ENCODE peak calls at places on chromosome 7, in seven cellular contexts. W, F, P, J, V, A and K are unnamed samples. For H3K4me1, the result is how much of the 10 kb centered on the place peaks cover.

GRCh38 chr7:794207-794606 is 38.1 kb upstream of the SUN1 start:
- DNase-seq in W (no peak), F (no peak), P (no peak), J (no peak), V (no peak), A (no peak), K (no peak)

GRCh38 chr7:12949060-12950045 is 261.9 kb downstream of the ARL4A start:
- DNase-seq in W (no peak), F (no peak), P (peak), J (no peak), V (peak), A (no peak), K (no peak)

GRCh38 chr7:50560865-50561351 is 4.3 kb downstream of the DDC start:
- DNase-seq in W (no peak), F (no peak), P (no peak), J (no peak), V (no peak), A (no peak), K (no peak)

GRCh38 chr7:135194494-135195095 is 16.7 kb downstream of the WDR91 start:
- DNase-seq in W (no peak), F (no peak), P (peak), J (no peak), V (no peak), A (no peak), K (no peak)

GRCh38 chr7:101690061-101690460 is 61.0 kb upstream of the MYL10 start:
- DNase-seq in W (no peak), F (no peak), P (peak), J (peak), V (no peak), A (no peak), K (no peak)

GRCh38 chr7:152035807-152036206 is 10.3 kb downstream of the GALNT11 start:
- DNase-seq in W (no peak), F (no peak), P (no peak), J (no peak), V (no peak), A (no peak), K (no peak)

GRCh38 chr7:50687575-50688261 is 95.0 kb downstream of the GRB10 start:
- DNase-seq in W (no peak), F (no peak), P (peak), J (no peak), V (no peak), A (no peak), K (no peak)

GRCh38 chr7:35596061-35596460 is 98.9 kb downstream of the HERPUD2 start:
- DNase-seq in W (no peak), F (no peak), P (peak), J (no peak), V (peak), A (no peak), K (no peak)

GRCh38 chr7:41383596-41383995 is 319.3 kb downstream of the INHBA start:
- DNase-seq in W (no peak), F (no peak), P (peak), J (no peak), V (no peak), A (no peak), K (no peak)

GRCh38 chr7:50665403-50666123 is 100.4 kb upstream of the DDC start:
- DNase-seq in W (no peak), F (no peak), P (peak), J (no peak), V (no peak), A (no peak), K (no peak)

GRCh38 chr7:143376396-143376795 is 4.7 kb upstream of the ZYX start:
- DNase-seq in W (no peak), F (no peak), P (no peak), J (no peak), V (no peak), A (no peak), K (peak)

GRCh38 chr7:151415375-151416112 is 5.7 kb upstream of the WDR86 start:
- DNase-seq in W (no peak), F (no peak), P (no peak), J (no peak), V (no peak), A (no peak), K (peak)

GRCh38 chr7:148830897-148831692 is 53.0 kb downstream of the EZH2 start:
- DNase-seq in W (no peak), F (no peak), P (no peak), J (no peak), V (no peak), A (no peak), K (no peak)

GRCh38 chr7:140230862-140231778 is 54.3 kb upstream of the KDM7A start:
- DNase-seq in W (peak), F (peak), P (peak), J (peak), V (peak), A (peak), K (peak)

GRCh38 chr7:2892571-2892970 is 48.5 kb upstream of the GNA12 start:
- DNase-seq in W (no peak), F (no peak), P (no peak), J (no peak), V (no peak), A (no peak), K (no peak)

GRCh38 chr7:36607206-36607515 is 117.1 kb downstream of the AOAH start:
- DNase-seq in W (no peak), F (no peak), P (no peak), J (no peak), V (no peak), A (no peak), K (no peak)

GRCh38 chr7:98681951-98682350 is 64.9 kb downstream of the NPTX2 start:
- DNase-seq in W (no peak), F (no peak), P (no peak), J (no peak), V (no peak), A (no peak), K (no peak)

GRCh38 chr7:16395121-16395520 is 26.2 kb downstream of the CRPPA start:
- DNase-seq in W (no peak), F (no peak), P (no peak), J (no peak), V (no peak), A (no peak), K (no peak)

GRCh38 chr7:4948402-4948801 is 10.6 kb downstream of the MMD2 start:
- DNase-seq in W (no peak), F (no peak), P (no peak), J (no peak), V (no peak), A (no peak), K (no peak)

GRCh38 chr7:56125831-56126230 is 9.6 kb upstream of the NUPR2 start:
- DNase-seq in W (no peak), F (no peak), P (no peak), J (no peak), V (no peak), A (no peak), K (no peak)

GRCh38 chr7:151491859-151492258 is 27.8 kb downstream of the RHEB start:
- DNase-seq in W (peak), F (no peak), P (peak), J (no peak), V (no peak), A (no peak), K (no peak)

GRCh38 chr7:151035024-151035717 is 6.9 kb downstream of the ABCB8 start:
- DNase-seq in W (no peak), F (no peak), P (no peak), J (peak), V (no peak), A (no peak), K (no peak)

GRCh38 chr7:2796358-2797352 is 47.5 kb downstream of the GNA12 start:
- DNase-seq in W (no peak), F (no peak), P (peak), J (peak), V (peak), A (no peak), K (no peak)

GRCh38 chr7:150451097-150451793 is 815 bp downstream of the GIMAP8 start:
- DNase-seq in W (no peak), F (peak), P (no peak), J (peak), V (peak), A (no peak), K (no peak)

GRCh38 chr7:105849122-105849855 is 27.1 kb downstream of the ATXN7L1 start:
- DNase-seq in W (peak), F (peak), P (no peak), J (no peak), V (peak), A (no peak), K (no peak)

GRCh38 chr7:155223503-155223902 is 74.2 kb upstream of the INSIG1 start:
- DNase-seq in W (no peak), F (no peak), P (no peak), J (no peak), V (no peak), A (no peak), K (no peak)

GRCh38 chr7:7265057-7265456 is 82.7 kb downstream of the C1GALT1 start:
- DNase-seq in W (no peak), F (no peak), P (peak), J (no peak), V (no peak), A (no peak), K (no peak)

GRCh38 chr7:158649279-158649678 is 55.3 kb downstream of the NCAPG2 start:
- DNase-seq in W (peak), F (no peak), P (peak), J (no peak), V (peak), A (no peak), K (no peak)

GRCh38 chr7:99953649-99954048 is 22.2 kb downstream of the AZGP1 start:
- DNase-seq in W (no peak), F (no peak), P (peak), J (no peak), V (no peak), A (no peak), K (peak)

GRCh38 chr7:23491502-23491901 is 21.2 kb upstream of the IGF2BP3 start:
- DNase-seq in W (no peak), F (no peak), P (no peak), J (no peak), V (peak), A (no peak), K (no peak)

GRCh38 chr7:23490357-23491131 is 20.3 kb upstream of the IGF2BP3 start:
- DNase-seq in W (peak), F (peak), P (peak), J (peak), V (peak), A (no peak), K (peak)

DNA sequence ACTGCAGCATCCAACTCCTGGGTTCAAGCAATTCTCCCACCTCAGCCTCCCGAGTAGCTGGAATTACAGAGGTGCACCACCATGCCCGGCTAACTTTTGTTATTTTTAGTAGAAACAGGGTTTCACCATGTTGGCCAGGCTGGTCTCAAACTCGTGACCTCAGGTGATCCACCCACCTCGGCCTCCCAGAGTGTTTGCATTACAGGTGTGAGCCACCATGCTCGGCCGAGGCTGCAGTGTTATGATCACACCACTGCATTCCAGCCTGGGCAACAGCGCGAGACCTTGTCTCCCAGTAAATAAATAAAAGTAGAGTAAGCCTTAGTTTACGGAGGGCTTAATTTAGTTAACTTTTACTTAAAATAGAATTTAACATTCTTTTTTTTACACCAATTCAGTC is 23.7 kb upstream of the IGF2BP3 start:
- DNase-seq in W (no peak), F (no peak), P (no peak), J (no peak), V (no peak), A (no peak), K (no peak)
- H3K4me1 ChIP-seq in W (under half), F (under half), P (under half), J (under half), V (under half), A (under half), K (under half)

DNA sequence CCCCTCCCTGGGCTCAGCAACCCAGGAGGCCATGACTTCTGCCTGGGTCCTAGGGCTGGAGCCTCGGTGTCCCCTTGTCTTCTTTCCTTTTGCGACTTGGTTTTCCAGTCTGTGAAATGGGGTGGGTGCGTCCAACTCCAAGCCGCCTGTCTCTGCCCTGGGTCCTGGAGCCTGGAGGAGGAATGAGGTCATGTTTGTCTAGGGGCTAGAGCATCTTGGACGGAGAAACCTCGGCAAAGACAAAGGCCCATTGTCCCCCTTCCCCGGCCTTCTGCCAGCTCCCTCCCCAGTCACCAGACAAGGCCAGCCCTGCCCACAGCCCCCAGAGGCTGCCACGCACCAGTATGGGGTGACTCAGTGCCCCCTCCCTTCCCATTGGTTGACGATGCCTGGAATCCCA is 39.8 kb upstream of the ELN start:
- DNase-seq in W (no peak), F (no peak), P (peak), J (peak), V (no peak), A (no peak), K (no peak)
- TF ChIP-seq CTCF in W (no peak), F (no peak), P (no peak), J (no peak), V (no peak), A (no peak), K (no peak)

GRCh38 chr7:69896100-69896499 is 297.8 kb downstream of the AUTS2 start:
- DNase-seq in W (no peak), F (no peak), P (peak), J (no peak), V (no peak), A (no peak), K (no peak)

GRCh38 chr7:69889338-69890080 is 291.2 kb downstream of the AUTS2 start:
- DNase-seq in W (no peak), F (no peak), P (peak), J (no peak), V (no peak), A (no peak), K (no peak)

GRCh38 chr7:69890081-69890369 is 291.8 kb downstream of the AUTS2 start:
- DNase-seq in W (no peak), F (no peak), P (no peak), J (no peak), V (no peak), A (no peak), K (no peak)

GRCh38 chr7:69893915-69894314 is 295.6 kb downstream of the AUTS2 start:
- DNase-seq in W (peak), F (no peak), P (peak), J (no peak), V (no peak), A (no peak), K (no peak)

DNA sequence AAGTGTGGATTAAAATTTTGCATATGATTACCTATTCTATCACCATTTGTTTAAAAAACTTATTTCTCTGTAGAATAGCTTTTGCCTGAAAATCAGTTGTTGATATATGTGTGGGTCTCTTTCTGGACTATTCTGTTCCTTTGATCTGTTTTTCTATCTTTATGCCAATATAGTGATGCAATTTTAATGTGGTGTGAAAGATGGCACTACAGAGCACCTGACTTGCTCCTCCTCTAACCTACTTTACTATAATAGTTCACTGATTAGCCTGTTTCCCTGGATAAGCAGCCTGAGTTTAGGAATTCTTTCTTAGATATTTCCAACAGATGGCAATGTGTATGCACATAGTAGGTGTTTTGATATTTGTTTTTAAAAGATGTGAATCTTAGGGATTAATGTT is 294.5 kb downstream of the AUTS2 start:
- DNase-seq in W (no peak), F (no peak), P (no peak), J (no peak), V (no peak), A (no peak), K (no peak)
- H3K4me1 ChIP-seq in W (under half), F (under half), P (under half), J (under half), V (under half), A (under half), K (under half)

DNA sequence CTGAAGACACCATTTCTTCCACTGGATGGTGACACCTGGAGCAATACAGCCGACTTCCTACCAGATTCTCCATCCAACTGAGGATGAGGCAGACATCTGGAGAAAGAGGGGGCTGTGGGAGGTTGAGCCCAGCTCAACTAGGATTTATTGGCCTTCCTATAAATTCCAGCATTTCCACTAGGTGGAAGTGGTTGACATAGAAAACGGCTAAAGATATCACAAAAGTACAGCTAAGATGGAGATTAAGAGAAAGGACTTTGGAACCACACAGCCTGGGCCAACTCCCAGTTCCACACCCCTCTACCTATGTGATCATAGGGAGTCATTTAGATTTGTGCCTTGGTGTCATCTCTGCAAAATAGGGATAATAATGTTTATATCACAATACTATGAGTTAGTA is 61.3 kb upstream of the CAV2 start:
- DNase-seq in W (peak), F (no peak), P (peak), J (no peak), V (peak), A (no peak), K (no peak)
- TF ChIP-seq CTCF in W (peak), F (no peak), P (no peak), J (peak), V (no peak), A (peak), K (no peak)

GRCh38 chr7:128937271-128937646 is 468 bp upstream of the IRF5 start:
- DNase-seq in W (no peak), F (no peak), P (no peak), J (no peak), V (no peak), A (no peak), K (peak)
- H3K4me1 ChIP-seq in W (under half), F (under half), P (under half), J (under half), V (under half), A (under half), K (under half)